ENCODE peak calls at places on chromosome 5, in nine cellular contexts. I is endodermal cell, C is fibroblast of lung, M is WTC11, S is A549, U is HCT116, G is H9, D is GM20000, F is spleen. T is an unnamed sample.

GRCh38 chr5:58407042-58407709 is 52.7 kb downstream of the PLK2 start:
- DNase-seq in I (no peak), C (peak), M (no peak), S (peak), U (no peak), G (no peak), D (no peak), F (no peak), T (no peak)

GRCh38 chr5:17127743-17128231 is 89.6 kb upstream of the BASP1 start:
- DNase-seq in I (no peak), C (peak), M (no peak), S (peak), U (no peak), G (no peak), D (no peak), F (no peak), T (no peak)

GRCh38 chr5:10381805-10382204 is 28.3 kb downstream of the MARCHF6 start:
- DNase-seq in I (no peak), C (no peak), M (no peak), S (no peak), U (no peak), G (no peak), D (no peak), F (no peak), T (no peak)

GRCh38 chr5:67495072-67495471 is 298.5 kb upstream of the CD180 start:
- DNase-seq in I (no peak), C (no peak), M (no peak), S (no peak), U (no peak), G (no peak), D (no peak), F (no peak), T (no peak)

GRCh38 chr5:153964201-153965101 is 74.3 kb downstream of the FAM114A2 start:
- DNase-seq in I (peak), C (no peak), M (no peak), S (no peak), U (no peak), G (peak), D (no peak), F (no peak), T (peak)

GRCh38 chr5:130032807-130033206 is 128.5 kb downstream of the CHSY3 start:
- DNase-seq in I (no peak), C (no peak), M (no peak), S (no peak), U (no peak), G (no peak), D (no peak), F (no peak), T (no peak)

GRCh38 chr5:151095341-151096000 is 14.6 kb upstream of the TNIP1 start:
- DNase-seq in I (peak), C (peak), M (no peak), S (no peak), U (no peak), G (no peak), D (no peak), F (no peak), T (no peak)

GRCh38 chr5:102627311-102627710 is 127.8 kb upstream of the PAM start:
- DNase-seq in I (no peak), C (peak), M (no peak), S (no peak), U (no peak), G (no peak), D (no peak), F (no peak), T (no peak)

GRCh38 chr5:56910123-56910951 is 941 bp downstream of the SETD9 start:
- DNase-seq in I (peak), C (peak), M (peak), S (no peak), U (no peak), G (no peak), D (peak), F (peak), T (peak)

GRCh38 chr5:76571595-76571994 is 51.6 kb downstream of the F2RL2 start:
- DNase-seq in I (no peak), C (no peak), M (no peak), S (no peak), U (no peak), G (no peak), D (no peak), F (no peak), T (no peak)
- TF ChIP-seq CTCF in I (peak), C (no peak), M (no peak), S (no peak), U (peak), G (peak), D (no peak), F (peak), T (peak)

DNA sequence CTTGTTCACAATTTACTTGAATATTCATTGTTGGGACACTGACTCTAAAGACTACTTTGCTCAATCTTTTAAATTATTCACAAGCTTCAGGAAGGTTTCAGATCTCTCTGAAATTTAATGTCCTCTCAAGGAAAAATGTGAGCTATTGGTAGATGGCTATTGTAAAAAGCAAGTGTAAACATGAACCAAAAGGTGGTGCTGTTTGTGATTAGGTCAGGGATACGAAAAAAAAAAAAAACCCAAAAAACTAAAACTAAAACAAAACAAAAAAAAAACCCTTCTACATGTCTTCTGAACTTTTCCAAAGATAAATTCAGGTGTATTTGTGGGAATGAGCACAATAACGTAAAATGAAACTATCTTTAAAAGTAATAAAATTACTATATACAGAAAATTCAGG is 193.8 kb downstream of the SLF1 start:
- DNase-seq in I (no peak), C (no peak), M (no peak), S (no peak), U (no peak), G (no peak), D (no peak), F (no peak), T (no peak)
- TF ChIP-seq CTCF in I (peak), C (no peak), M (no peak), S (peak), U (peak), G (peak), D (no peak), F (no peak), T (no peak)

GRCh38 chr5:139688712-139689413 is 40.7 kb downstream of the CXXC5 start:
- DNase-seq in I (peak), C (no peak), M (no peak), S (no peak), U (no peak), G (no peak), D (no peak), F (no peak), T (no peak)

GRCh38 chr5:139690385-139691274 is 42.5 kb downstream of the CXXC5 start:
- DNase-seq in I (peak), C (peak), M (no peak), S (no peak), U (no peak), G (no peak), D (no peak), F (peak), T (no peak)

GRCh38 chr5:139688088-139688702 is 40.0 kb downstream of the CXXC5 start:
- DNase-seq in I (peak), C (no peak), M (no peak), S (no peak), U (no peak), G (no peak), D (no peak), F (no peak), T (no peak)

GRCh38 chr5:139691275-139691629 is 43.1 kb downstream of the CXXC5 start:
- DNase-seq in I (no peak), C (no peak), M (no peak), S (no peak), U (no peak), G (no peak), D (no peak), F (no peak), T (no peak)

GRCh38 chr5:139689631-139690384 is 41.7 kb downstream of the CXXC5 start:
- DNase-seq in I (peak), C (no peak), M (peak), S (peak), U (no peak), G (peak), D (peak), F (peak), T (peak)
- TF ChIP-seq CTCF in I (peak), C (peak), M (no peak), S (peak), U (peak), G (no peak), D (peak), F (peak), T (peak)

GRCh38 chr5:120735076-120735475 is 271.0 kb downstream of the PRR16 start:
- DNase-seq in I (no peak), C (peak), M (no peak), S (no peak), U (no peak), G (no peak), D (no peak), F (no peak), T (no peak)
- TF ChIP-seq CTCF in I (peak), C (no peak), M (no peak), S (no peak), U (peak), G (no peak), D (no peak), F (no peak), T (no peak)

GRCh38 chr5:14270212-14270702 is 127.1 kb downstream of the TRIO start:
- DNase-seq in I (peak), C (peak), M (peak), S (peak), U (peak), G (peak), D (peak), F (no peak), T (peak)
- TF ChIP-seq CTCF in I (peak), C (peak), M (peak), S (peak), U (peak), G (peak), D (peak), F (peak), T (peak)

GRCh38 chr5:142542906-142543305 is 143.0 kb downstream of the FGF1 start:
- DNase-seq in I (no peak), C (peak), M (no peak), S (no peak), U (no peak), G (no peak), D (no peak), F (no peak), T (no peak)
- TF ChIP-seq CTCF in I (peak), C (peak), M (no peak), S (no peak), U (no peak), G (no peak), D (no peak), F (no peak), T (no peak)